ENCODE peak calls at places on chromosomes 2 and 18, in five cellular contexts. One of them, this sample, is unnamed.

GRCh38 chr2:226977775-226978190 is 141.9 kb downstream of the RHBDD1 start:
- DNase-seq in coronary artery: no peak
- DNase-seq in foreskin fibroblast: peak
- DNase-seq in AG04450: peak
- DNase-seq in NB4: no peak
- DNase-seq in this sample: peak

GRCh38 chr2:52356560-52356959 is 1324.6 kb upstream of the NRXN1 start:
- DNase-seq in coronary artery: no peak
- DNase-seq in foreskin fibroblast: no peak
- DNase-seq in AG04450: peak
- DNase-seq in NB4: no peak
- DNase-seq in this sample: no peak

GRCh38 chr2:189163889-189164288 is 15.7 kb downstream of the COL5A2 start:
- DNase-seq in coronary artery: no peak
- DNase-seq in foreskin fibroblast: peak
- DNase-seq in AG04450: no peak
- DNase-seq in NB4: no peak
- DNase-seq in this sample: peak

GRCh38 chr2:33322099-33322498 is 154.3 kb upstream of the RASGRP3 start:
- DNase-seq in coronary artery: no peak
- DNase-seq in foreskin fibroblast: peak
- DNase-seq in AG04450: peak
- DNase-seq in NB4: no peak
- DNase-seq in this sample: peak

GRCh38 chr2:12261993-12262680 is 454.6 kb upstream of the TRIB2 start:
- DNase-seq in coronary artery: no peak
- DNase-seq in foreskin fibroblast: no peak
- DNase-seq in AG04450: no peak
- DNase-seq in NB4: no peak
- DNase-seq in this sample: peak

GRCh38 chr2:198056836-198057235 is 252.4 kb downstream of the PLCL1 start:
- DNase-seq in coronary artery: no peak
- DNase-seq in foreskin fibroblast: no peak
- DNase-seq in AG04450: no peak
- DNase-seq in NB4: no peak
- DNase-seq in this sample: no peak

GRCh38 chr2:15674637-15675455 is 83.2 kb downstream of the DDX1 start:
- DNase-seq in coronary artery: no peak
- DNase-seq in foreskin fibroblast: no peak
- DNase-seq in AG04450: no peak
- DNase-seq in NB4: peak
- DNase-seq in this sample: peak

GRCh38 chr2:147501973-147502372 is 342.9 kb upstream of the ACVR2A start:
- DNase-seq in coronary artery: no peak
- DNase-seq in foreskin fibroblast: no peak
- DNase-seq in AG04450: no peak
- DNase-seq in NB4: no peak
- DNase-seq in this sample: no peak

GRCh38 chr2:76517238-76517909 is 806.7 kb upstream of the GCFC2 start:
- DNase-seq in coronary artery: no peak
- DNase-seq in foreskin fibroblast: no peak
- DNase-seq in AG04450: no peak
- DNase-seq in NB4: no peak
- DNase-seq in this sample: no peak

GRCh38 chr2:71777946-71778345 is 324.6 kb downstream of the DYSF start:
- DNase-seq in coronary artery: peak
- DNase-seq in foreskin fibroblast: no peak
- DNase-seq in AG04450: no peak
- DNase-seq in NB4: no peak
- DNase-seq in this sample: no peak

GRCh38 chr2:78999410-78999809 is 26.1 kb upstream of the REG3G start:
- DNase-seq in coronary artery: no peak
- DNase-seq in foreskin fibroblast: no peak
- DNase-seq in AG04450: no peak
- DNase-seq in NB4: peak
- DNase-seq in this sample: no peak
- TF ChIP-seq CTCF in coronary artery: no peak
- TF ChIP-seq CTCF in foreskin fibroblast: no peak
- TF ChIP-seq CTCF in AG04450: no peak
- TF ChIP-seq CTCF in NB4: peak
- TF ChIP-seq CTCF in this sample: peak

DNA sequence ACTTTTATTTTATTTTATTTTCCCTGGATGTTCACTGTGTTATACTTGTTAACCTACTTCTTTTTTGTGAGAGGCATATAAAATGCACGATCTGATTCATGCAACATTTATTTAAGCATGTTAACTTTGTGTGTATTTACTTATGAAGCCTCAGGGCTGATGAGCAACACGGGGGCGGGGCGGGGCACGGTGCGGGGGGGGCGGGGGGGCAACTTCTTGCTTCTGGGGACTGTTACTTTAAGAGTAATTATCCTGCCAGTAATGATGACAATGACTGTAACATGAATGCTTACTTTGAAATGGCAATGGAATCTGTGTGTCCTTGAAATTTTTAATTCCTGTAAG is 118.4 kb downstream of the AQP4 start:
- DNase-seq in coronary artery: no peak
- DNase-seq in foreskin fibroblast: peak
- DNase-seq in AG04450: no peak
- DNase-seq in NB4: no peak
- DNase-seq in this sample: peak
- H3K4me3 ChIP-seq in coronary artery: no peak
- H3K4me3 ChIP-seq in foreskin fibroblast: no peak
- H3K4me3 ChIP-seq in AG04450: no peak
- H3K4me3 ChIP-seq in NB4: no peak
- H3K4me3 ChIP-seq in this sample: no peak

GRCh38 chr2:205716126-205716525 is 33.8 kb downstream of the NRP2 start:
- DNase-seq in coronary artery: no peak
- DNase-seq in foreskin fibroblast: no peak
- DNase-seq in AG04450: no peak
- DNase-seq in NB4: peak
- DNase-seq in this sample: no peak
- TF ChIP-seq CTCF in coronary artery: no peak
- TF ChIP-seq CTCF in foreskin fibroblast: no peak
- TF ChIP-seq CTCF in AG04450: peak
- TF ChIP-seq CTCF in NB4: peak
- TF ChIP-seq CTCF in this sample: peak

GRCh38 chr2:96764253-96764637 is 3.5 kb downstream of the CNNM4 start:
- DNase-seq in coronary artery: no peak
- DNase-seq in foreskin fibroblast: no peak
- DNase-seq in AG04450: no peak
- DNase-seq in NB4: peak
- DNase-seq in this sample: no peak
- H3K4me3 ChIP-seq in coronary artery: peak
- H3K4me3 ChIP-seq in foreskin fibroblast: peak
- H3K4me3 ChIP-seq in AG04450: peak
- H3K4me3 ChIP-seq in NB4: peak
- H3K4me3 ChIP-seq in this sample: no peak

GRCh38 chr18:49021433-49022129 is 70.8 kb upstream of the SMAD7 start:
- DNase-seq in coronary artery: peak
- DNase-seq in foreskin fibroblast: no peak
- DNase-seq in AG04450: no peak
- DNase-seq in NB4: peak
- DNase-seq in this sample: peak
- TF ChIP-seq CTCF in coronary artery: no peak
- TF ChIP-seq CTCF in foreskin fibroblast: peak
- TF ChIP-seq CTCF in AG04450: peak
- TF ChIP-seq CTCF in NB4: peak
- TF ChIP-seq CTCF in this sample: peak

GRCh38 chr18:48933578-48934399 is 17.0 kb downstream of the SMAD7 start:
- DNase-seq in coronary artery: peak
- DNase-seq in foreskin fibroblast: no peak
- DNase-seq in AG04450: no peak
- DNase-seq in NB4: no peak
- DNase-seq in this sample: no peak
- H3K4me3 ChIP-seq in coronary artery: peak
- H3K4me3 ChIP-seq in foreskin fibroblast: no peak
- H3K4me3 ChIP-seq in AG04450: no peak
- H3K4me3 ChIP-seq in NB4: no peak
- H3K4me3 ChIP-seq in this sample: no peak

This sample was measured in astrocyte of the spinal cord.